ENCODE peak calls at places on chromosome 3, in four cellular contexts. One of them, this sample, is unnamed.

GRCh38 chr3:113275876-113276580 is 64.7 kb downstream of the BOC start:
- DNase-seq in lower lobe of right lung: no peak
- DNase-seq in iPS DF 6.9: no peak
- DNase-seq in PC-9: peak; percentile 76
- DNase-seq in this sample: no peak

GRCh38 chr3:139227165-139227564 is 116.7 kb upstream of the MRPS22 start:
- DNase-seq in PC-9: no peak
- DNase-seq in lower lobe of right lung: no peak
- DNase-seq in iPS DF 6.9: no peak
- DNase-seq in this sample: no peak

GRCh38 chr3:129506272-129506742 is 22.1 kb upstream of the RHO start:
- DNase-seq in lower lobe of right lung: no peak
- DNase-seq in PC-9: no peak
- DNase-seq in iPS DF 6.9: no peak
- DNase-seq in this sample: no peak

GRCh38 chr3:45199837-45200648 is 26.0 kb downstream of the TMEM158 start:
- DNase-seq in iPS DF 6.9: no peak
- DNase-seq in PC-9: peak; percentile 97
- DNase-seq in lower lobe of right lung: no peak
- DNase-seq in this sample: no peak

GRCh38 chr3:139940622-139941021 is 5.6 kb downstream of the CLSTN2 start:
- DNase-seq in lower lobe of right lung: no peak
- DNase-seq in iPS DF 6.9: no peak
- DNase-seq in PC-9: no peak
- DNase-seq in this sample: no peak

GRCh38 chr3:43768594-43768993 is 77.9 kb downstream of the ABHD5 start:
- DNase-seq in iPS DF 6.9: no peak
- DNase-seq in lower lobe of right lung: peak; percentile 58
- DNase-seq in PC-9: no peak
- DNase-seq in this sample: no peak

GRCh38 chr3:164332856-164333802 is 745.2 kb downstream of the SI start:
- DNase-seq in iPS DF 6.9: no peak
- DNase-seq in lower lobe of right lung: no peak
- DNase-seq in PC-9: no peak
- DNase-seq in this sample: no peak

GRCh38 chr3:129608087-129608935 is 1.8 kb upstream of the PLXND1 start:
- DNase-seq in PC-9: no peak
- DNase-seq in iPS DF 6.9: no peak
- DNase-seq in lower lobe of right lung: no peak
- DNase-seq in this sample: no peak

GRCh38 chr3:33829720-33830119 is 31.3 kb downstream of the PDCD6IP start:
- DNase-seq in lower lobe of right lung: no peak
- DNase-seq in PC-9: no peak
- DNase-seq in iPS DF 6.9: no peak
- DNase-seq in this sample: no peak

GRCh38 chr3:15215996-15216395 is 9.9 kb downstream of the CAPN7 start:
- DNase-seq in iPS DF 6.9: no peak
- DNase-seq in lower lobe of right lung: no peak
- DNase-seq in PC-9: no peak
- DNase-seq in this sample: no peak

GRCh38 chr3:31567036-31567435 is 34.3 kb downstream of the STT3B start:
- DNase-seq in lower lobe of right lung: no peak
- DNase-seq in iPS DF 6.9: no peak
- DNase-seq in PC-9: no peak
- DNase-seq in this sample: peak; percentile 16

GRCh38 chr3:8416965-8417364 is 84.7 kb upstream of the LMCD1 start:
- DNase-seq in lower lobe of right lung: peak; percentile 56
- DNase-seq in PC-9: no peak
- DNase-seq in iPS DF 6.9: no peak
- DNase-seq in this sample: no peak

GRCh38 chr3:140022061-140022781 is 87.2 kb downstream of the CLSTN2 start:
- DNase-seq in lower lobe of right lung: no peak
- DNase-seq in iPS DF 6.9: no peak
- DNase-seq in PC-9: no peak
- DNase-seq in this sample: no peak

GRCh38 chr3:72375237-72376154 is 472.7 kb downstream of the SHQ1 start:
- DNase-seq in iPS DF 6.9: no peak
- DNase-seq in PC-9: no peak
- DNase-seq in lower lobe of right lung: no peak
- DNase-seq in this sample: peak; percentile 10

GRCh38 chr3:43742935-43743334 is 52.2 kb downstream of the ABHD5 start:
- DNase-seq in PC-9: no peak
- DNase-seq in lower lobe of right lung: no peak
- DNase-seq in iPS DF 6.9: no peak
- DNase-seq in this sample: no peak

GRCh38 chr3:151537751-151538150 is 76.9 kb upstream of the IGSF10 start:
- DNase-seq in PC-9: no peak
- DNase-seq in iPS DF 6.9: no peak
- DNase-seq in lower lobe of right lung: no peak
- DNase-seq in this sample: no peak

GRCh38 chr3:81446806-81447205 is 314.6 kb downstream of the GBE1 start:
- DNase-seq in PC-9: no peak
- DNase-seq in iPS DF 6.9: no peak
- DNase-seq in lower lobe of right lung: no peak
- DNase-seq in this sample: no peak

GRCh38 chr3:161371441-161372320 is at the start of gene SPTSSB:
- DNase-seq in iPS DF 6.9: no peak
- DNase-seq in PC-9: peak; percentile 84
- DNase-seq in lower lobe of right lung: peak; percentile 52
- DNase-seq in this sample: peak; percentile 31

GRCh38 chr3:85298032-85298431 is 339.2 kb downstream of the CADM2 start:
- DNase-seq in lower lobe of right lung: no peak
- DNase-seq in iPS DF 6.9: no peak
- DNase-seq in PC-9: no peak
- DNase-seq in this sample: no peak

GRCh38 chr3:126040386-126040785 is 43.5 kb downstream of the SLC41A3 start:
- DNase-seq in lower lobe of right lung: no peak
- DNase-seq in iPS DF 6.9: no peak
- DNase-seq in PC-9: no peak
- DNase-seq in this sample: no peak

GRCh38 chr3:48125026-48125704 is 63.1 kb downstream of the CDC25A start:
- DNase-seq in PC-9: no peak
- DNase-seq in iPS DF 6.9: no peak
- DNase-seq in lower lobe of right lung: no peak
- DNase-seq in this sample: no peak

GRCh38 chr3:29802057-29802456 is 521.2 kb downstream of the RBMS3 start:
- DNase-seq in lower lobe of right lung: no peak
- DNase-seq in PC-9: no peak
- DNase-seq in iPS DF 6.9: no peak
- DNase-seq in this sample: no peak

GRCh38 chr3:152621006-152621868 is 213.7 kb upstream of the P2RY1 start:
- DNase-seq in PC-9: no peak
- DNase-seq in lower lobe of right lung: no peak
- DNase-seq in iPS DF 6.9: no peak
- DNase-seq in this sample: no peak

GRCh38 chr3:196969660-196970546 is 1.3 kb upstream of the PIGZ start:
- DNase-seq in PC-9: no peak
- DNase-seq in iPS DF 6.9: no peak
- DNase-seq in lower lobe of right lung: peak; percentile 78
- DNase-seq in this sample: peak; percentile 63

GRCh38 chr3:51045006-51045405 is 340.1 kb upstream of the MANF start:
- DNase-seq in PC-9: no peak
- DNase-seq in lower lobe of right lung: no peak
- DNase-seq in iPS DF 6.9: no peak
- DNase-seq in this sample: no peak

DNA sequence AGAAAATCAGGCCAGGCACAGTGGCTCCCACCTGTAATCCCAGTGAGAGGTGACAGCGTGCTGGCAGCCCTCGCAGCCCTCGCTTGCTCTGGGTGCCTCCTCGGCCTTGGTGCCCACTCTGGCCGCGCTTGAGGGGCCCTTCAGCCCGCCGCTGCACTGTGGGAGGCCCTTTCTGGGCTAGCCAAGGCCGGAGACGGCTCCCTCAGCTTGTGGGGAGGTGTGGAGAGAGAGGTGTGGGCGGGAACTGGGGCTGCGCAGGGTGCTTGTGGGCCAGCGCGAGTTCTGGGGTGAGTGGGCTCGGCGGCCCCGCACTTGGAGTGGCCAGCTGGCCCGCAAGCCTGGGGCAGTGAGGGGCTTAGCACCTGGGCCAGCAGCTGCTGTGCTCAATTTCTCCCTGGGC is 252.6 kb downstream of the FOXP1 start:
- DNase-seq in PC-9: no peak
- DNase-seq in iPS DF 6.9: no peak
- DNase-seq in lower lobe of right lung: no peak
- DNase-seq in this sample: no peak
- H3K27ac ChIP-seq in PC-9: no peak overlapping the region
- H3K27ac ChIP-seq in iPS DF 6.9: no peak overlapping the region
- H3K27ac ChIP-seq in lower lobe of right lung: no peak overlapping the region
- H3K27ac ChIP-seq in this sample: no peak overlapping the region

GRCh38 chr3:89558711-89559110 is 451.3 kb downstream of the EPHA3 start:
- DNase-seq in lower lobe of right lung: no peak
- DNase-seq in iPS DF 6.9: no peak
- DNase-seq in PC-9: no peak
- DNase-seq in this sample: no peak

GRCh38 chr3:89560546-89560945 is 453.1 kb downstream of the EPHA3 start:
- DNase-seq in lower lobe of right lung: no peak
- DNase-seq in iPS DF 6.9: no peak
- DNase-seq in PC-9: no peak
- DNase-seq in this sample: no peak

GRCh38 chr3:89565098-89565497 is 457.7 kb downstream of the EPHA3 start:
- DNase-seq in iPS DF 6.9: no peak
- DNase-seq in PC-9: no peak
- DNase-seq in lower lobe of right lung: no peak
- DNase-seq in this sample: no peak

GRCh38 chr3:89562373-89562772 is 455.0 kb downstream of the EPHA3 start:
- DNase-seq in iPS DF 6.9: no peak
- DNase-seq in lower lobe of right lung: no peak
- DNase-seq in PC-9: no peak
- DNase-seq in this sample: no peak
- H3K9me3 ChIP-seq in iPS DF 6.9: no peaks in the 10 kb centered on the region
- H3K9me3 ChIP-seq in lower lobe of right lung: peaks cover 10% of the 10 kb centered on the region
- H3K9me3 ChIP-seq in PC-9: no peaks in the 10 kb centered on the region
- H3K9me3 ChIP-seq in this sample: no peaks in the 10 kb centered on the region

DNA sequence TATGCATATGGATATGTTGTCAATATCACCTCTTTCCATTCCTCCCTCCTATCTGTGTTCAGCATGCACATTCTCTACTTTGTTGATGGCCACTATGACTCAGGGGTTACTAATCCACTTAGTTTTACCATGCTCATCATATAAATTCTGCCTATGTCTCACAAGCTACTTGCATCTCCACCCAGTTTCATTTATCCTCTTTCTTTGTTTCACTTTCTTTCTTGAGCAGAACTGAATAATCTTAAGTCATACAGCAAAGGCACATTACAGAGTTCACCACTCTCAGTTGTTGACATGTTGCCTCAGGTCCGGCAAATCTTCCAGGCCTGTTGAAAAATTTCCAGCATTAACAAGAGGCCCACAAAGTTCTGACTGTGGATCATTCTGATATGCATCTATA is 71.5 kb downstream of the SSR3 start:
- DNase-seq in lower lobe of right lung: no peak
- DNase-seq in PC-9: peak; percentile 70
- DNase-seq in iPS DF 6.9: no peak
- DNase-seq in this sample: no peak
- H3K27ac ChIP-seq in lower lobe of right lung: peak overlapping the region; percentile 62
- H3K27ac ChIP-seq in PC-9: peak overlapping the region; percentile 17
- H3K27ac ChIP-seq in iPS DF 6.9: no peak overlapping the region
- H3K27ac ChIP-seq in this sample: peak overlapping the region; percentile 58

GRCh38 chr3:21407743-21408142 is 343.3 kb downstream of the ZNF385D start:
- DNase-seq in iPS DF 6.9: no peak
- DNase-seq in lower lobe of right lung: no peak
- DNase-seq in PC-9: no peak
- DNase-seq in this sample: no peak
- H3K9me3 ChIP-seq in iPS DF 6.9: no peaks in the 10 kb centered on the region
- H3K9me3 ChIP-seq in lower lobe of right lung: no peaks in the 10 kb centered on the region
- H3K9me3 ChIP-seq in PC-9: no peaks in the 10 kb centered on the region
- H3K9me3 ChIP-seq in this sample: no peaks in the 10 kb centered on the region

GRCh38 chr3:170907519-170908234 is 760 bp downstream of the EIF5A2 start:
- DNase-seq in PC-9: no peak
- DNase-seq in iPS DF 6.9: no peak
- DNase-seq in lower lobe of right lung: no peak
- DNase-seq in this sample: no peak
- H3K27ac ChIP-seq in PC-9: peak overlapping the region; percentile 86
- H3K27ac ChIP-seq in iPS DF 6.9: no peak overlapping the region
- H3K27ac ChIP-seq in lower lobe of right lung: peak overlapping the region; percentile 65
- H3K27ac ChIP-seq in this sample: peak overlapping the region; percentile 58

DNA sequence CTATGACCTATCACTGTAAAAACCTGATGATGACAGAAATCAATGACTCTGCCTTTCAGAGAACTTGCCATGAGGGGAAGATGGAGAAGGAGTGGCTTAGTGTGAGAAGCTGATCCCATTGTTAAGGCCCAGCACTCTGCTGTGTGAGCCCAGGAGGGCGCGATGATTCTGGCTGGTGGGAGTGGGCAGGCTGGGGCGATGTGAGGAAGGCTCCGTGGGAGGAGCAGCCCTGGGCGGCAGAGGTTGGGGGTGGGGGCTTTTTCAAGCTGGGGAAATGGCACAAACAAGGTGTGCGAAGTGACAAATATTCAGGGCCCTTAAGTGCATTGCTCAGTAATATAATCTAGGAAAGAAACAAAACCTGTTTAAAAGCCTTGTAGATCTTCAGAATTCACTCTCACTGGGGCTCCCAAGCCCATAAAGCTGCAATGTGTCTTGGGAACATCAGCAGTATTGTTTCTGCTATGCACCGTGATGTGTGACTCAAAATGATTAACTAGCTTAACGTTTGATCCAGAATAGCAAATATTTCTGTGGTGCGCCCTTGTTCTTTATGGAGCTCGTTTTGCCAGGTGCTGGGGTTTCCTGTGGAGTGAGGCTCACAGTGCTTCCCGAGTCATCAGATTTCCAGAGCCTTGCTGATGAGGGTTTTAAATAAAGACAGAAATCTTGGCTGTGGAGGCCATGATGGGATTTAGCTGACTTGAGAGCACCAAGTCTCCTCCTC is 141.0 kb downstream of the CHDH start:
- DNase-seq in lower lobe of right lung: no peak
- DNase-seq in iPS DF 6.9: no peak
- DNase-seq in PC-9: no peak
- DNase-seq in this sample: no peak
- H3K9me3 ChIP-seq in lower lobe of right lung: no peaks in the 10 kb centered on the region
- H3K9me3 ChIP-seq in iPS DF 6.9: no peaks in the 10 kb centered on the region
- H3K9me3 ChIP-seq in PC-9: no peaks in the 10 kb centered on the region
- H3K9me3 ChIP-seq in this sample: no peaks in the 10 kb centered on the region

GRCh38 chr3:167813169-167814123 is 77.9 kb downstream of the SERPINI1 start:
- DNase-seq in lower lobe of right lung: no peak
- DNase-seq in PC-9: no peak
- DNase-seq in iPS DF 6.9: no peak
- DNase-seq in this sample: no peak
- H3K27ac ChIP-seq in lower lobe of right lung: no peak overlapping the region
- H3K27ac ChIP-seq in PC-9: no peak overlapping the region
- H3K27ac ChIP-seq in iPS DF 6.9: no peak overlapping the region
- H3K27ac ChIP-seq in this sample: no peak overlapping the region

DNA sequence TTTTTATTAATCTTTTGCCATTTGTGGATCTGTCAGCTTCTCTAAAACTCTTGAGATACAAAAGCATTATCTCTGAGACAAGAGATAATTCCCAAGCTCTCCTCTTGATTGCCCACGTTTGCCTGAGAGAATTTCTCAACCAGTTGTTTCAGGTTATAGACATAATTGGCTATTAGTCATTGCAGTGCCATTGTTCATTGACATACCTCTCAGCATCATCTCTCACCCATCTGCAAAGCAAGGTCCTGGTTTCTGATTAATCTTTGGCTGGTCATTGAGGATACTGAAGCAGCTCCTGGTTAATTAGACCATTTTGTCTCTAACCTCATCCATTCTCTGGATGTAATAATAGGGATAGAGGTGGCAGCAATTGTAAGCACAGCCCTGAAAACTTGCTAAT is 104.2 kb downstream of the CNTN6 start:
- DNase-seq in PC-9: no peak
- DNase-seq in lower lobe of right lung: no peak
- DNase-seq in iPS DF 6.9: no peak
- DNase-seq in this sample: no peak
- H3K9me3 ChIP-seq in PC-9: no peaks in the 10 kb centered on the region
- H3K9me3 ChIP-seq in lower lobe of right lung: no peaks in the 10 kb centered on the region
- H3K9me3 ChIP-seq in iPS DF 6.9: peaks cover 6% of the 10 kb centered on the region
- H3K9me3 ChIP-seq in this sample: no peaks in the 10 kb centered on the region

This sample was measured in CD8-positive, alpha-beta memory T cell.